ENCODE peak calls at places on chromosomes 16 and 17, in five cellular contexts. Q is substantia nigra; Z is tibial artery; P is COR-L47; A is activated naive CD8-positive, alpha-beta T cell treated with anti-CD3 and anti-CD28 coated beads, Interleukin-2, amount 50 U/mL, for 24 hours. O is an unnamed sample.

GRCh38 chr16:11586856-11587642 is at the start of gene LITAF:
- DNase-seq in P (no peak), Q (peak), A (peak), Z (peak), O (peak)

GRCh38 chr17:60077672-60078519 is 825 bp downstream of the HEATR6 start:
- DNase-seq in Q (no peak), Z (no peak), P (no peak), A (peak), O (no peak)

GRCh38 chr16:7835032-7835431 is 502.4 kb downstream of the RBFOX1 start:
- DNase-seq in Q (no peak), Z (no peak), P (peak), A (no peak), O (no peak)

GRCh38 chr16:71746442-71747046 is 22.0 kb upstream of the PHLPP2 start:
- DNase-seq in Q (no peak), P (no peak), A (no peak), Z (no peak), O (no peak)

GRCh38 chr16:23907457-23907902 is 71.7 kb downstream of the PRKCB start:
- DNase-seq in Q (no peak), A (no peak), P (no peak), Z (no peak), O (no peak)

GRCh38 chr16:15961060-15961511 is 11.7 kb downstream of the ABCC1 start:
- DNase-seq in A (peak), Q (no peak), P (no peak), Z (no peak), O (no peak)

GRCh38 chr17:6811520-6811919 is 20.0 kb downstream of the TEKT1 start:
- DNase-seq in Q (no peak), A (no peak), Z (no peak), P (no peak), O (no peak)

GRCh38 chr16:28107232-28107631 is 43.7 kb upstream of the GSG1L start:
- DNase-seq in Q (no peak), P (no peak), A (no peak), Z (no peak), O (no peak)

GRCh38 chr17:15285466-15285865 is 20.3 kb upstream of the PMP22 start:
- DNase-seq in A (no peak), Q (no peak), Z (no peak), P (no peak), O (no peak)

GRCh38 chr17:46818929-46819859 is 702 bp upstream of the WNT3 start:
- DNase-seq in P (no peak), A (peak), Q (no peak), Z (no peak), O (no peak)

GRCh38 chr17:75584358-75585175 is 3.0 kb upstream of the MYO15B start:
- DNase-seq in Q (no peak), Z (no peak), P (no peak), A (no peak), O (no peak)

GRCh38 chr17:49552070-49552751 is 23.5 kb upstream of the NXPH3 start:
- DNase-seq in P (no peak), A (no peak), Z (no peak), Q (no peak), O (no peak)

GRCh38 chr17:35684046-35684802 is 47.2 kb upstream of the RASL10B start:
- DNase-seq in Z (no peak), P (no peak), A (no peak), Q (no peak), O (no peak)

GRCh38 chr17:222172-222571 is 40.7 kb upstream of the DOC2B start:
- DNase-seq in Z (peak), P (no peak), Q (peak), A (no peak), O (peak)

GRCh38 chr16:81511371-81511770 is 66.8 kb downstream of the CMIP start:
- DNase-seq in Q (no peak), P (no peak), A (no peak), Z (no peak), O (no peak)

GRCh38 chr17:18039535-18040286 is 503 bp downstream of the GID4 start:
- DNase-seq in P (no peak), A (no peak), Z (peak), Q (no peak), O (peak)

GRCh38 chr17:63762106-63763078 is 11.0 kb downstream of the CCDC47 start:
- DNase-seq in Z (no peak), A (no peak), P (no peak), Q (no peak), O (no peak)